ENCODE peak calls at places on chromosomes 13 and 19, in ten cellular contexts. One of them, this sample, is unnamed.

GRCh38 chr13:102569488-102569887 is 27.3 kb upstream of the TPP2 start:
- DNase-seq in thoracic aorta: no peak
- DNase-seq in heart right ventricle: no peak
- DNase-seq in tibial nerve: no peak
- DNase-seq in PC-9: no peak
- DNase-seq in ovary: no peak
- DNase-seq in left ventricle myocardium inferior: no peak
- DNase-seq in tibial artery: no peak
- DNase-seq in brain microvascular endothelial cell: peak
- DNase-seq in OCI-LY7: no peak
- DNase-seq in this sample: no peak

GRCh38 chr19:57241181-57241580 is 749 bp downstream of the ZNF805 start:
- DNase-seq in thoracic aorta: no peak
- DNase-seq in heart right ventricle: no peak
- DNase-seq in tibial nerve: no peak
- DNase-seq in PC-9: no peak
- DNase-seq in ovary: no peak
- DNase-seq in left ventricle myocardium inferior: no peak
- DNase-seq in tibial artery: no peak
- DNase-seq in brain microvascular endothelial cell: peak
- DNase-seq in OCI-LY7: peak
- DNase-seq in this sample: no peak

GRCh38 chr19:3184847-3185481 is 766 bp upstream of the NCLN start:
- DNase-seq in thoracic aorta: peak
- DNase-seq in heart right ventricle: peak
- DNase-seq in tibial nerve: peak
- DNase-seq in PC-9: no peak
- DNase-seq in ovary: no peak
- DNase-seq in left ventricle myocardium inferior: peak
- DNase-seq in tibial artery: peak
- DNase-seq in brain microvascular endothelial cell: peak
- DNase-seq in OCI-LY7: peak
- DNase-seq in this sample: peak

GRCh38 chr13:33007950-33008349 is 8.3 kb upstream of the KL start:
- DNase-seq in thoracic aorta: no peak
- DNase-seq in heart right ventricle: no peak
- DNase-seq in tibial nerve: no peak
- DNase-seq in PC-9: no peak
- DNase-seq in ovary: no peak
- DNase-seq in left ventricle myocardium inferior: no peak
- DNase-seq in tibial artery: no peak
- DNase-seq in brain microvascular endothelial cell: no peak
- DNase-seq in OCI-LY7: no peak
- DNase-seq in this sample: no peak

GRCh38 chr13:109182777-109183465 is 553.5 kb downstream of the MYO16 start:
- DNase-seq in thoracic aorta: no peak
- DNase-seq in heart right ventricle: no peak
- DNase-seq in tibial nerve: no peak
- DNase-seq in PC-9: no peak
- DNase-seq in ovary: no peak
- DNase-seq in left ventricle myocardium inferior: no peak
- DNase-seq in tibial artery: no peak
- DNase-seq in brain microvascular endothelial cell: peak
- DNase-seq in OCI-LY7: no peak
- DNase-seq in this sample: no peak

GRCh38 chr13:24097064-24097463 is 63.5 kb upstream of the SPATA13 start:
- DNase-seq in thoracic aorta: no peak
- DNase-seq in heart right ventricle: no peak
- DNase-seq in tibial nerve: no peak
- DNase-seq in PC-9: no peak
- DNase-seq in ovary: no peak
- DNase-seq in left ventricle myocardium inferior: no peak
- DNase-seq in tibial artery: no peak
- DNase-seq in brain microvascular endothelial cell: no peak
- DNase-seq in OCI-LY7: no peak
- DNase-seq in this sample: no peak

GRCh38 chr13:112588490-112589297 is 741 bp upstream of the TUBGCP3 start:
- DNase-seq in thoracic aorta: no peak
- DNase-seq in heart right ventricle: no peak
- DNase-seq in tibial nerve: no peak
- DNase-seq in PC-9: no peak
- DNase-seq in ovary: no peak
- DNase-seq in left ventricle myocardium inferior: no peak
- DNase-seq in tibial artery: no peak
- DNase-seq in brain microvascular endothelial cell: no peak
- DNase-seq in OCI-LY7: no peak
- DNase-seq in this sample: peak

GRCh38 chr19:8499048-8499833 is 3.2 kb downstream of the PRAM1 start:
- DNase-seq in thoracic aorta: no peak
- DNase-seq in heart right ventricle: no peak
- DNase-seq in tibial nerve: no peak
- DNase-seq in PC-9: no peak
- DNase-seq in ovary: no peak
- DNase-seq in left ventricle myocardium inferior: no peak
- DNase-seq in tibial artery: no peak
- DNase-seq in brain microvascular endothelial cell: no peak
- DNase-seq in OCI-LY7: no peak
- DNase-seq in this sample: no peak

GRCh38 chr19:32606289-32606688 is 25.3 kb downstream of the PDCD5 start:
- DNase-seq in thoracic aorta: no peak
- DNase-seq in heart right ventricle: no peak
- DNase-seq in tibial nerve: no peak
- DNase-seq in PC-9: no peak
- DNase-seq in ovary: no peak
- DNase-seq in left ventricle myocardium inferior: no peak
- DNase-seq in tibial artery: no peak
- DNase-seq in brain microvascular endothelial cell: no peak
- DNase-seq in OCI-LY7: no peak
- DNase-seq in this sample: no peak

GRCh38 chr13:28527629-28528028 is 32.7 kb upstream of the FLT1 start:
- DNase-seq in thoracic aorta: no peak
- DNase-seq in heart right ventricle: no peak
- DNase-seq in tibial nerve: no peak
- DNase-seq in PC-9: no peak
- DNase-seq in ovary: no peak
- DNase-seq in left ventricle myocardium inferior: no peak
- DNase-seq in tibial artery: peak
- DNase-seq in brain microvascular endothelial cell: no peak
- DNase-seq in OCI-LY7: peak
- DNase-seq in this sample: peak

GRCh38 chr13:64855506-64855905 is 2374.6 kb downstream of the PCDH9 start:
- DNase-seq in thoracic aorta: no peak
- DNase-seq in heart right ventricle: no peak
- DNase-seq in tibial nerve: no peak
- DNase-seq in PC-9: no peak
- DNase-seq in ovary: no peak
- DNase-seq in left ventricle myocardium inferior: no peak
- DNase-seq in tibial artery: no peak
- DNase-seq in brain microvascular endothelial cell: peak
- DNase-seq in OCI-LY7: no peak
- DNase-seq in this sample: no peak

GRCh38 chr19:30670011-30670329 is 297.8 kb downstream of the ZNF536 start:
- DNase-seq in thoracic aorta: no peak
- DNase-seq in heart right ventricle: no peak
- DNase-seq in tibial nerve: no peak
- DNase-seq in PC-9: no peak
- DNase-seq in ovary: peak
- DNase-seq in left ventricle myocardium inferior: no peak
- DNase-seq in tibial artery: no peak
- DNase-seq in brain microvascular endothelial cell: no peak
- DNase-seq in OCI-LY7: no peak
- DNase-seq in this sample: no peak

GRCh38 chr13:48235100-48235813 is 2.3 kb downstream of the ITM2B start:
- DNase-seq in thoracic aorta: no peak
- DNase-seq in heart right ventricle: no peak
- DNase-seq in tibial nerve: no peak
- DNase-seq in PC-9: peak
- DNase-seq in ovary: no peak
- DNase-seq in left ventricle myocardium inferior: no peak
- DNase-seq in tibial artery: peak
- DNase-seq in brain microvascular endothelial cell: no peak
- DNase-seq in OCI-LY7: peak
- DNase-seq in this sample: no peak
- H3K4me3 ChIP-seq in thoracic aorta: peak
- H3K4me3 ChIP-seq in heart right ventricle: peak
- H3K4me3 ChIP-seq in tibial nerve: peak
- H3K4me3 ChIP-seq in PC-9: peak
- H3K4me3 ChIP-seq in ovary: peak
- H3K4me3 ChIP-seq in left ventricle myocardium inferior: peak
- H3K4me3 ChIP-seq in tibial artery: peak
- H3K4me3 ChIP-seq in brain microvascular endothelial cell: peak
- H3K4me3 ChIP-seq in OCI-LY7: peak
- H3K4me3 ChIP-seq in this sample: peak

DNA sequence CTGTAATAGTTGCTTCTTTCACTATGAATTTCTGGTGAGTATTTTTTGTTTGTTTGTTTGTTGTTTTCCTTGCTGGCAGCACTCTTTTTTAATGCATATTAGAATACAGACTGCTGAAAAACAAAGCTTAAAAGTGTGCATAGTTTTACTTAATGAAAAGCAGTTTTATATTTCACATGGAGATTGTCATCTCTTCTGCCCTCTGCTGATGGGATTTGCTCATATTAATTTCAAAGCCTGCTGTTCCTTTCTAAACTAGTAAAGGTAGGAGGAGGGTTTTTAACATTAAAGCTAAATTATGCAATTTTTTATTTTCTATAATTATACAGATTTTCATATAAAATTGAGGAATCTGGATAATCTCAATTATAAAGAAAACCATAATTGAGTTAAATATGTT is 692.6 kb upstream of the SLITRK1 start:
- DNase-seq in thoracic aorta: no peak
- DNase-seq in heart right ventricle: no peak
- DNase-seq in tibial nerve: no peak
- DNase-seq in PC-9: no peak
- DNase-seq in ovary: no peak
- DNase-seq in left ventricle myocardium inferior: no peak
- DNase-seq in tibial artery: no peak
- DNase-seq in brain microvascular endothelial cell: peak
- DNase-seq in OCI-LY7: no peak
- DNase-seq in this sample: no peak
- TF ChIP-seq CTCF in thoracic aorta: no peak
- TF ChIP-seq CTCF in heart right ventricle: no peak
- TF ChIP-seq CTCF in tibial nerve: no peak
- TF ChIP-seq CTCF in PC-9: peak
- TF ChIP-seq CTCF in ovary: no peak
- TF ChIP-seq CTCF in left ventricle myocardium inferior: peak
- TF ChIP-seq CTCF in tibial artery: no peak
- TF ChIP-seq CTCF in brain microvascular endothelial cell: peak
- TF ChIP-seq CTCF in OCI-LY7: peak
- TF ChIP-seq CTCF in this sample: no peak

GRCh38 chr19:18591735-18592385 is 3.3 kb downstream of the REX1BD start:
- DNase-seq in thoracic aorta: no peak
- DNase-seq in heart right ventricle: no peak
- DNase-seq in tibial nerve: no peak
- DNase-seq in PC-9: no peak
- DNase-seq in ovary: no peak
- DNase-seq in left ventricle myocardium inferior: no peak
- DNase-seq in tibial artery: no peak
- DNase-seq in brain microvascular endothelial cell: no peak
- DNase-seq in OCI-LY7: no peak
- DNase-seq in this sample: no peak

GRCh38 chr19:18594824-18595373 is 6.3 kb downstream of the REX1BD start:
- DNase-seq in thoracic aorta: no peak
- DNase-seq in heart right ventricle: no peak
- DNase-seq in tibial nerve: no peak
- DNase-seq in PC-9: no peak
- DNase-seq in ovary: no peak
- DNase-seq in left ventricle myocardium inferior: no peak
- DNase-seq in tibial artery: no peak
- DNase-seq in brain microvascular endothelial cell: no peak
- DNase-seq in OCI-LY7: no peak
- DNase-seq in this sample: no peak

GRCh38 chr19:18593367-18594095 is 4.9 kb downstream of the REX1BD start:
- DNase-seq in thoracic aorta: no peak
- DNase-seq in heart right ventricle: no peak
- DNase-seq in tibial nerve: no peak
- DNase-seq in PC-9: no peak
- DNase-seq in ovary: no peak
- DNase-seq in left ventricle myocardium inferior: no peak
- DNase-seq in tibial artery: no peak
- DNase-seq in brain microvascular endothelial cell: no peak
- DNase-seq in OCI-LY7: peak
- DNase-seq in this sample: no peak

GRCh38 chr19:18596752-18597157 is 8.2 kb downstream of the REX1BD start:
- DNase-seq in thoracic aorta: no peak
- DNase-seq in heart right ventricle: peak
- DNase-seq in tibial nerve: peak
- DNase-seq in PC-9: no peak
- DNase-seq in ovary: peak
- DNase-seq in left ventricle myocardium inferior: peak
- DNase-seq in tibial artery: peak
- DNase-seq in brain microvascular endothelial cell: no peak
- DNase-seq in OCI-LY7: no peak
- DNase-seq in this sample: no peak

DNA sequence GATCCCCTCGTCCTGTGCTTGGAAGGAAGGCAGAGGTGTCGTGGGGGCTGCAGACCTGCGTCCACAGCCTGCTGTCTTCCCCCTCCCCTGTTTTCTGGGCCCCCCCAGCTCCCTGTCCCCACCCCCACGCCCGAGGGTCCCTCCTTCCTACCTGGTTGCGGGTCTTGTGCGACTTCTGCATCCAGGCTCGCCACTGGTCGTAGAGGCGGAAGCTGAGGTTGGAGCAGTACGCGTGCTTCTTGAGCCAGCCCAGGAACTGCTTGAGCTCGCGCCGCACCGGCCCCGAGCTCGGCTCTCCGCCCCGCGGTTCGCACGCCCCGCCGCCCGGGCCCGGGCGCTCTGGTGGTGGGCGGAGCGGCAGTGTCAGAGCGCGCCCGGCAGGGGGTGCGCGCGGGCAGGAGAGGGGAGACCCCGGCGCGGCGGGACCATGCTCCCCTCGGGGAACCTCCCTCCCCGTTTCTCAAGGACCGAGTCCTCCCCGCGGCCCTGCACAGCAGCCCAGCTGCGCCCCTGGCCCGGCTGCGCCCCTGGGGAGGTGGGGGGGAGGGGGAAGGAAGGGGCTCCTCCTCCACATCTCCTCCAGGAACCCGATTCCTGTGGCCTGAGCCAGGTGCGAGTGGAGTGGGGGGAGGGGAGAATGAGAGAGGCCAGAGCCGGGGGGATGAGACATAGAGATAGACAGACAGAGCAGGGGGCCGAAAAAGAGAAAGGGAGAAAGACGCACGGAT is 5.7 kb downstream of the REX1BD start:
- DNase-seq in thoracic aorta: no peak
- DNase-seq in heart right ventricle: peak
- DNase-seq in tibial nerve: peak
- DNase-seq in PC-9: peak
- DNase-seq in ovary: peak
- DNase-seq in left ventricle myocardium inferior: peak
- DNase-seq in tibial artery: peak
- DNase-seq in brain microvascular endothelial cell: peak
- DNase-seq in OCI-LY7: peak
- DNase-seq in this sample: peak
- H3K27ac ChIP-seq in thoracic aorta: no peak
- H3K27ac ChIP-seq in heart right ventricle: peak
- H3K27ac ChIP-seq in tibial nerve: peak
- H3K27ac ChIP-seq in PC-9: no peak
- H3K27ac ChIP-seq in ovary: peak
- H3K27ac ChIP-seq in left ventricle myocardium inferior: peak
- H3K27ac ChIP-seq in tibial artery: peak
- H3K27ac ChIP-seq in brain microvascular endothelial cell: no peak
- H3K27ac ChIP-seq in OCI-LY7: peak
- H3K27ac ChIP-seq in this sample: no peak

GRCh38 chr13:51223284-51224270 is 1.4 kb downstream of the FAM124A start:
- DNase-seq in thoracic aorta: no peak
- DNase-seq in heart right ventricle: no peak
- DNase-seq in tibial nerve: peak
- DNase-seq in PC-9: no peak
- DNase-seq in ovary: no peak
- DNase-seq in left ventricle myocardium inferior: no peak
- DNase-seq in tibial artery: no peak
- DNase-seq in brain microvascular endothelial cell: no peak
- DNase-seq in OCI-LY7: no peak
- DNase-seq in this sample: no peak
- H3K4me3 ChIP-seq in thoracic aorta: peak
- H3K4me3 ChIP-seq in heart right ventricle: peak
- H3K4me3 ChIP-seq in tibial nerve: peak
- H3K4me3 ChIP-seq in PC-9: no peak
- H3K4me3 ChIP-seq in ovary: peak
- H3K4me3 ChIP-seq in left ventricle myocardium inferior: peak
- H3K4me3 ChIP-seq in tibial artery: peak
- H3K4me3 ChIP-seq in brain microvascular endothelial cell: no peak
- H3K4me3 ChIP-seq in OCI-LY7: no peak
- H3K4me3 ChIP-seq in this sample: peak

This sample was measured in psoas muscle.